ENCODE peak calls at places on chromosomes 1 and 21, in seven cellular contexts. T is IMR-90, B is neuronal stem cell, K is mesenchymal stem cell, C is mesendoderm, E is H9, I is trophoblast cell. Y is an unnamed sample.

GRCh38 chr1:109846148-109846547 is 64.5 kb upstream of the CSF1 start:
- DNase-seq in T (no peak), B (no peak), K (no peak), C (no peak), E (no peak), I (no peak), Y (peak)

GRCh38 chr1:41683681-41684500 is 199.4 kb upstream of the EDN2 start:
- DNase-seq in T (peak), B (no peak), K (peak), C (peak), E (no peak), I (no peak), Y (no peak)

GRCh38 chr1:229101475-229101874 is 169.4 kb upstream of the RAB4A start:
- DNase-seq in T (no peak), B (no peak), K (no peak), C (no peak), E (no peak), I (no peak), Y (no peak)

GRCh38 chr1:3434406-3435110 is 19.9 kb upstream of the ARHGEF16 start:
- DNase-seq in T (no peak), B (no peak), K (no peak), C (no peak), E (no peak), I (no peak), Y (no peak)

GRCh38 chr1:66834926-66835325 is 33.9 kb upstream of the INSL5 start:
- DNase-seq in T (no peak), B (no peak), K (no peak), C (no peak), E (no peak), I (no peak), Y (no peak)

GRCh38 chr1:100353073-100353801 is 931 bp downstream of the CDC14A start:
- DNase-seq in T (no peak), B (no peak), K (peak), C (peak), E (no peak), I (peak), Y (no peak)

GRCh38 chr1:178490967-178491366 is 5.8 kb downstream of the CLEC20A start:
- DNase-seq in T (no peak), B (no peak), K (no peak), C (no peak), E (no peak), I (no peak), Y (no peak)

GRCh38 chr1:78839704-78840277 is 166.7 kb downstream of the ADGRL4 start:
- DNase-seq in T (peak), B (peak), K (peak), C (peak), E (no peak), I (no peak), Y (peak)

GRCh38 chr1:74771913-74772515 is 39.1 kb downstream of the TYW3 start:
- DNase-seq in T (peak), B (peak), K (peak), C (peak), E (no peak), I (peak), Y (no peak)

GRCh38 chr21:40732998-40733397 is 114.0 kb downstream of the DSCAM start:
- DNase-seq in T (no peak), B (no peak), K (no peak), C (no peak), E (no peak), I (no peak), Y (no peak)

GRCh38 chr21:43811262-43812105 is 22.1 kb downstream of the RRP1 start:
- DNase-seq in T (no peak), B (no peak), K (no peak), C (no peak), E (no peak), I (no peak), Y (no peak)

GRCh38 chr1:60173729-60174128 is 100.2 kb upstream of the C1orf87 start:
- DNase-seq in T (no peak), B (no peak), K (no peak), C (no peak), E (no peak), I (no peak), Y (no peak)

GRCh38 chr1:198088360-198089071 is 68.3 kb upstream of the NEK7 start:
- DNase-seq in T (peak), B (peak), K (peak), C (peak), E (no peak), I (no peak), Y (no peak)

GRCh38 chr1:15343729-15344128 is 66.0 kb upstream of the EFHD2 start:
- DNase-seq in T (peak), B (no peak), K (no peak), C (no peak), E (no peak), I (no peak), Y (no peak)

GRCh38 chr1:214581785-214582184 is 21.2 kb upstream of the CENPF start:
- DNase-seq in T (peak), B (no peak), K (peak), C (peak), E (no peak), I (no peak), Y (no peak)

GRCh38 chr1:177310326-177310725 is 139.6 kb downstream of the BRINP2 start:
- DNase-seq in T (no peak), B (no peak), K (no peak), C (no peak), E (no peak), I (no peak), Y (no peak)

GRCh38 chr1:24155011-24155782 is 12.3 kb upstream of the IL22RA1 start:
- DNase-seq in T (no peak), B (no peak), K (no peak), C (peak), E (peak), I (no peak), Y (no peak)

GRCh38 chr1:65083263-65083896 is 64.6 kb upstream of the AK4 start:
- DNase-seq in T (peak), B (no peak), K (peak), C (peak), E (no peak), I (peak), Y (no peak)

DNA sequence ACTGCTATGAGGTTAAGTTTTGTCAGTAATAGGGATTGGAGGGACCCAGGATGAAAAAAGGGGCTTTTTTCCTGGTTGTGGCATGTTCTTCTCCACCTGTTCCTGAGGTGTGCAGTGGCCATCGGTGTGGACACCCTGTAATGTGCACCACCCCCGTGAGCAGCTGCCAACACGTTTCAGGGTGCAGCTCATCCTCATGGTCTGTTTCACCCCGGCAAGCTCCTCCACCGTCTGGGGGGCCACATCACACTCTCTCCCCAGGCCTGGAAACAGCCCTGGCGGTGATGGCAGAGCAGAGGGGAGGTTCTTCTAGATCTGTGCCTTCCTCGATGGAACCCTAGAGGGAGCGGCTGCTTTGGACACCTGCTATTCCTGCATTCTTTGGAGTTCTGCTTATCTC is 435.4 kb downstream of the MATN1 start:
- DNase-seq in T (no peak), B (no peak), K (no peak), C (no peak), E (no peak), I (no peak), Y (no peak)
- H2BK120ac ChIP-seq in T (no peak), B (no peak), K (no peak), C (no peak), E (no peak), I (no peak), Y (no peak)

GRCh38 chr1:234216116-234216703 is 157.0 kb upstream of the COA6 start:
- DNase-seq in T (no peak), B (no peak), K (no peak), C (no peak), E (peak), I (no peak), Y (no peak)
- H2BK120ac ChIP-seq in T (no peak), B (no peak), K (no peak), C (no peak), E (no peak), I (no peak), Y (no peak)

GRCh38 chr1:114110011-114110410 is 43.7 kb downstream of the SYT6 start:
- DNase-seq in T (no peak), B (no peak), K (no peak), C (no peak), E (no peak), I (no peak), Y (no peak)
- H2BK120ac ChIP-seq in T (no peak), B (no peak), K (no peak), C (no peak), E (no peak), I (no peak), Y (no peak)

DNA sequence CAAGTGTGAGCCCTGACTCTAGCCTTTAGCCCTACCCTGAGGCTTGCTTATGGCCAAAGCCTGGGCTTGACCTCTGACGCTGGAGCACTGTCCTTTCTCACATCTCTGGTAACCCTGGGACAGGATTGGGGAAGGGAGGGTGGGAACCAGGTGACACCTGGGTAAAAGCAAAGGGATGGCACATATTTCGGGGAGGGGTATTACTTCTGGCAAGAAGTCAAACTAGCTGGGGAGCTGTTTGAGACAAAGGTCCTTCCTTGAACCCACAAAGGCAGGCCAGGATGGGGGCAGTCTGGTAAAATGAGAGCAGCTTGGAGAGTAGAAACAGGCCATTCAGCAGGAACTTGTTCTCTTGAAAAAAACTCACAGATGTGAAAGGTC is 2.0 kb downstream of the MOB3C start:
- DNase-seq in T (no peak), B (no peak), K (no peak), C (no peak), E (no peak), I (no peak), Y (no peak)
- H2BK120ac ChIP-seq in T (no peak), B (no peak), K (no peak), C (no peak), E (no peak), I (no peak), Y (peak)

DNA sequence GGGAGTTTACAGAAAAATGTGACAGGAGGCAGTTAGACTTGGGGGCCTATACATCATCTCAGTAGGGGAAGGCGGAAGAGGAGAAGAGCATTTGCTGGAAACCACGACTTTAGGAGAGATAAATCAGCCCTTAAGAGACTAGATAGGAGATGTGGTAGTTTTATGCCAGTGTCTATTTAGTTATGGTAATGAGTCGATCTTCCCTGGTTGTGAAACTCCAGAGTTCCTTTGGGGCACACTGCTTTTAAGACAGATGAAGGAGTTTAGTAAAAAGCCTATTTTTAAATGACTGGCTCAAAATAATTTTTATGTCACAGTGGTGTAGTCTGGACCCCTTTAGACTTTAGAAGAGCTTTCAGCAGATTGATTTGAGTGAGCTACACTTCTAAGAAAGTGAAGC is 7.8 kb downstream of the PGM1 start:
- DNase-seq in T (no peak), B (no peak), K (peak), C (no peak), E (no peak), I (no peak), Y (no peak)
- H2BK120ac ChIP-seq in T (no peak), B (no peak), K (no peak), C (no peak), E (no peak), I (no peak), Y (no peak)

GRCh38 chr1:236858203-236858602 is 63.1 kb downstream of the MTR start:
- DNase-seq in T (no peak), B (no peak), K (no peak), C (no peak), E (no peak), I (no peak), Y (no peak)

GRCh38 chr1:236851871-236852270 is 56.8 kb downstream of the MTR start:
- DNase-seq in T (peak), B (no peak), K (no peak), C (no peak), E (no peak), I (no peak), Y (no peak)

GRCh38 chr1:236850580-236850979 is 55.5 kb downstream of the MTR start:
- DNase-seq in T (no peak), B (no peak), K (no peak), C (no peak), E (no peak), I (no peak), Y (no peak)

GRCh38 chr1:236853916-236854601 is 59.0 kb downstream of the MTR start:
- DNase-seq in T (peak), B (no peak), K (peak), C (no peak), E (no peak), I (no peak), Y (no peak)

DNA sequence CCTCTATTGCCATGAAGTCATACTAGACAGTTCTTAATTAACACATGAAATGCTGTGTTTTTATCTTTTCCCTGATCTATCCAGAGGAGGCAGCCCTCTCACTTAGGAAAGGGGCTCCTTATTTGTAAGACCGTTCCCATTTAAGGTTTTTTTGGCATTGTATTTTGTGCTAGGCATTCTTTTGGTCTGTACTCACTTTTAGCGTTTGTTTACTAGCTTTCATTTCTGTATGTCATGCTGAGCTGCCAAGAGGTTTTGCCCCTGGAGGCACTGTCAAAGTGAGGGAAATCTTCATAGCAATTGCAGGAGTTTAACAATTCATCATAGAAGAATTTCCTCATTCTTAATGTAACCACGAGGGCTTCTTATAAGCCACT is 59.5 kb downstream of the MTR start:
- DNase-seq in T (peak), B (no peak), K (peak), C (peak), E (no peak), I (peak), Y (no peak)
- H2BK120ac ChIP-seq in T (peak), B (no peak), K (no peak), C (no peak), E (no peak), I (no peak), Y (no peak)

DNA sequence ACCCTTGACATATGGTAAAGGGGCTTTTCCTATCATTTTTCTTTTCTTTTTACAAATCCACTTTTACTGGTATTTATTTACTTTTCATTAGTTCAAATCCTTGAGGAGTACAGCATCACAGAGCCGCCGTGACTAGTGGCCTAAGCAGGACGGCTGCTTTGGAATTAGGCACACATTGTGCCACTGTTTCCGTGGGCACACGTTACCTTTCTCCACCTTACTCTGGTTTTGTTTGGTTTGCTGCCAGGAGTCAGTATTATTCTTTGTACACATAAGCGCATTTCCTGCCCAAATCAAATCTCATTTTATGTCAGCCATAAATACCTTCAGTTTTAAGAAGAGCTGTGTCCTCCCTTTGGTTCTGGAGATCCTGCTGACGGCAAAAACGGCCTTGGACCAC is 31.2 kb downstream of the SCCPDH start:
- DNase-seq in T (no peak), B (no peak), K (no peak), C (no peak), E (no peak), I (no peak), Y (no peak)
- H2BK120ac ChIP-seq in T (no peak), B (no peak), K (no peak), C (no peak), E (no peak), I (no peak), Y (no peak)

DNA sequence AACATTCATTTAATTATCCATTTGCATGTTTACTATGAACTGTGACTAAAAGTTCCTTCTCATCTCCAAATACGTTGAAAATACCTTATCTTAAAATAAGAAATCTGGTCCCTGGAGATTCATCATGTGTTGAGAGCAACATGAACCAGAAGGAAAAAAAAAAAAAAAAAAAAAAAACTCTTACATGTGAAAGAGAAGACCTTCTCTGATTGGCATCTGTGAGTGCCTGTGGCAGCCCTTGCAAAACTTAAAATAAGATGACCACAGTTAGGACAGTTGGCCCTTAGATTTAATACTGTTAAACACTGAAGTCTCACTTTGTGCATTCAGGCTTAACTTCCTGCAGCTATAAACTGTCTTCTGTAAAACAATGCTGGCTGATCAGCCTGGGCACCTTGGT is 1395.2 kb upstream of the ADGRL4 start:
- DNase-seq in T (no peak), B (no peak), K (no peak), C (no peak), E (no peak), I (no peak), Y (no peak)
- H2BK120ac ChIP-seq in T (no peak), B (no peak), K (no peak), C (no peak), E (no peak), I (no peak), Y (no peak)

DNA sequence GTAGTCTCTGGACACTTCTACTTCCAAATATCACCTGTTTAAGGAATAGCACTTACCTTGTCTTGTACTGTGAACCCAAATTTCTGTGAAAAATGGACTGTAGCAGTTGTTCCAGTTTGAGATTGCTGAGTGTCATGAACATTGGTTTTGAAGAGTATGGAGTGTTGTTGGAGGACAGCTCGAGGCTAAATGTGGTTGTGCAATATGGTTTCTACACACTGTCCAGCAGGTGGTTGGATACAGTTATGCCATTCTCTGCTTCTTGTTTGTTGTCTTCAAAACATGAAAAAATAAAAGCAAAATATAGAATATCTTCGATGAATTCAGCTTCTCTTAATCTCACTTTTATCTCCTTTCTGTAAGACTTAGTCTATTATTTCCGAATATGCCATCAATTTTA is 67.1 kb downstream of the DDR2 start:
- DNase-seq in T (no peak), B (no peak), K (no peak), C (no peak), E (no peak), I (peak), Y (no peak)
- H2BK120ac ChIP-seq in T (no peak), B (no peak), K (no peak), C (no peak), E (no peak), I (no peak), Y (no peak)

Y was measured in H1.